ENCODE peak calls at places on chromosomes 5 and 9, in seven cellular contexts. Q is lower lobe of right lung, A is heart right ventricle, Z is tibial nerve, M is tibial artery, S is body of pancreas, G is stomach. T is an unnamed sample. For H3K36me3, the result is how much of the 10 kb centered on the place peaks cover.

GRCh38 chr9:101387871-101388506 is 3.2 kb upstream of the BAAT start:
- DNase-seq in Q (no peak), A (no peak), Z (no peak), M (no peak), S (peak), G (no peak), T (no peak)

GRCh38 chr9:109945571-109945970 is 165.6 kb downstream of the PALM2AKAP2 start:
- DNase-seq in Q (no peak), A (no peak), Z (no peak), M (no peak), S (no peak), G (no peak), T (no peak)

GRCh38 chr5:61455179-61456006 is 123.3 kb downstream of the ZSWIM6 start:
- DNase-seq in Q (no peak), A (no peak), Z (no peak), M (no peak), S (no peak), G (peak), T (no peak)

GRCh38 chr9:120038342-120038741 is 541.6 kb downstream of the CDK5RAP2 start:
- DNase-seq in Q (no peak), A (no peak), Z (no peak), M (no peak), S (no peak), G (no peak), T (no peak)

GRCh38 chr5:124685404-124685930 is 61.0 kb downstream of the ZNF608 start:
- DNase-seq in Q (no peak), A (no peak), Z (no peak), M (no peak), S (no peak), G (no peak), T (no peak)

GRCh38 chr9:128415222-128415621 is 5.4 kb upstream of the CERCAM start:
- DNase-seq in Q (no peak), A (no peak), Z (no peak), M (no peak), S (no peak), G (no peak), T (no peak)

GRCh38 chr5:52746539-52746938 is 41.2 kb upstream of the ITGA1 start:
- DNase-seq in Q (no peak), A (no peak), Z (no peak), M (no peak), S (no peak), G (no peak), T (no peak)

GRCh38 chr5:61184708-61185107 is 22.4 kb upstream of the SMIM15 start:
- DNase-seq in Q (no peak), A (no peak), Z (no peak), M (no peak), S (no peak), G (no peak), T (no peak)

GRCh38 chr5:62371409-62371808 is 32.3 kb downstream of the DIMT1 start:
- DNase-seq in Q (no peak), A (no peak), Z (no peak), M (no peak), S (no peak), G (no peak), T (no peak)

GRCh38 chr9:78934880-78935279 is 636.9 kb upstream of the TLE4 start:
- DNase-seq in Q (no peak), A (no peak), Z (no peak), M (no peak), S (no peak), G (no peak), T (no peak)

GRCh38 chr5:15003511-15003920 is 131.9 kb upstream of the ANKH start:
- DNase-seq in Q (no peak), A (peak), Z (peak), M (peak), S (peak), G (peak), T (peak)

GRCh38 chr9:18829858-18830257 is 203.2 kb downstream of the SAXO1 start:
- DNase-seq in Q (no peak), A (no peak), Z (no peak), M (no peak), S (no peak), G (no peak), T (no peak)

GRCh38 chr5:120413706-120414105 is 50.4 kb upstream of the PRR16 start:
- DNase-seq in Q (no peak), A (no peak), Z (no peak), M (no peak), S (no peak), G (no peak), T (no peak)

GRCh38 chr5:16127865-16128544 is 51.6 kb downstream of the MARCHF11 start:
- DNase-seq in Q (no peak), A (no peak), Z (no peak), M (no peak), S (no peak), G (no peak), T (no peak)

GRCh38 chr9:24051587-24051986 is 225.5 kb upstream of the ELAVL2 start:
- DNase-seq in Q (no peak), A (no peak), Z (no peak), M (no peak), S (no peak), G (no peak), T (no peak)

GRCh38 chr5:133147411-133147810 is 95.6 kb downstream of the HSPA4 start:
- DNase-seq in Q (no peak), A (peak), Z (peak), M (no peak), S (peak), G (no peak), T (no peak)

GRCh38 chr9:115944166-115944948 is 209.2 kb upstream of the PAPPA start:
- DNase-seq in Q (peak), A (peak), Z (peak), M (peak), S (peak), G (peak), T (peak)

GRCh38 chr5:42545038-42545437 is 121.8 kb downstream of the GHR start:
- DNase-seq in Q (no peak), A (no peak), Z (no peak), M (no peak), S (no peak), G (no peak), T (no peak)

GRCh38 chr5:140481758-140482157 is 65.7 kb upstream of the EIF4EBP3 start:
- DNase-seq in Q (no peak), A (no peak), Z (no peak), M (no peak), S (no peak), G (no peak), T (no peak)

GRCh38 chr9:110256392-110257096 is at the start of gene TXN:
- DNase-seq in Q (peak), A (peak), Z (peak), M (peak), S (peak), G (peak), T (peak)

GRCh38 chr9:89592963-89593775 is 11.6 kb upstream of the GADD45G start:
- DNase-seq in Q (no peak), A (no peak), Z (no peak), M (no peak), S (no peak), G (no peak), T (no peak)

GRCh38 chr9:136644593-136645342 is 17.9 kb upstream of the EGFL7 start:
- DNase-seq in Q (peak), A (peak), Z (peak), M (peak), S (no peak), G (peak), T (peak)

GRCh38 chr5:43560128-43560527 is 3.3 kb upstream of the PAIP1 start:
- DNase-seq in Q (no peak), A (no peak), Z (no peak), M (no peak), S (no peak), G (no peak), T (no peak)

GRCh38 chr5:147305147-147305546 is 70.3 kb downstream of the STK32A start:
- DNase-seq in Q (no peak), A (no peak), Z (no peak), M (no peak), S (no peak), G (no peak), T (no peak)

GRCh38 chr9:5910413-5911057 is 19.8 kb downstream of the MLANA start:
- DNase-seq in Q (no peak), A (no peak), Z (no peak), M (no peak), S (no peak), G (no peak), T (no peak)

GRCh38 chr9:111661150-111661801 is at the start of gene GNG10:
- DNase-seq in Q (peak), A (peak), Z (peak), M (peak), S (peak), G (peak), T (peak)

GRCh38 chr9:136088939-136089696 is 6.0 kb downstream of the NACC2 start:
- DNase-seq in Q (peak), A (no peak), Z (no peak), M (peak), S (no peak), G (no peak), T (no peak)

GRCh38 chr9:94920439-94920951 is 194.0 kb downstream of the AOPEP start:
- DNase-seq in Q (peak), A (no peak), Z (peak), M (peak), S (no peak), G (no peak), T (peak)

GRCh38 chr5:37667846-37668245 is 172.0 kb downstream of the GDNF start:
- DNase-seq in Q (no peak), A (no peak), Z (no peak), M (no peak), S (no peak), G (no peak), T (no peak)

GRCh38 chr5:32916648-32917047 is 205.5 kb downstream of the NPR3 start:
- DNase-seq in Q (no peak), A (no peak), Z (no peak), M (peak), S (peak), G (no peak), T (peak)
- TF ChIP-seq CTCF in Q (peak), A (no peak), Z (no peak), M (peak), S (no peak), G (no peak), T (no peak)

GRCh38 chr5:171990713-171991015 is 15.8 kb downstream of the FBXW11 start:
- DNase-seq in Q (no peak), A (no peak), Z (no peak), M (no peak), S (no peak), G (no peak), T (no peak)

GRCh38 chr5:171989276-171989675 is 17.2 kb downstream of the FBXW11 start:
- DNase-seq in Q (no peak), A (no peak), Z (no peak), M (no peak), S (no peak), G (no peak), T (no peak)

GRCh38 chr5:171989946-171990712 is 16.3 kb downstream of the FBXW11 start:
- DNase-seq in Q (no peak), A (no peak), Z (no peak), M (no peak), S (no peak), G (no peak), T (no peak)

GRCh38 chr5:171992813-171993212 is 13.6 kb downstream of the FBXW11 start:
- DNase-seq in Q (no peak), A (no peak), Z (no peak), M (no peak), S (no peak), G (no peak), T (no peak)

GRCh38 chr5:171992305-171992704 is 14.1 kb downstream of the FBXW11 start:
- DNase-seq in Q (no peak), A (no peak), Z (no peak), M (no peak), S (no peak), G (no peak), T (no peak)
- H3K36me3 ChIP-seq in Q (under half), A (under half), Z (under half), M (under half), S (under half), G (under half), T (under half)

GRCh38 chr9:127224883-127225739 is 39.5 kb upstream of the GARNL3 start:
- DNase-seq in Q (peak), A (peak), Z (peak), M (peak), S (peak), G (peak), T (peak)
- TF ChIP-seq CTCF in Q (no peak), A (no peak), Z (no peak), M (no peak), S (no peak), G (no peak), T (no peak)

GRCh38 chr9:127170652-127171051 is 48.2 kb upstream of the ANGPTL2 start:
- DNase-seq in Q (no peak), A (no peak), Z (no peak), M (no peak), S (no peak), G (peak), T (no peak)

GRCh38 chr9:127168756-127169506 is 46.5 kb upstream of the ANGPTL2 start:
- DNase-seq in Q (no peak), A (no peak), Z (no peak), M (peak), S (no peak), G (peak), T (no peak)

GRCh38 chr9:127169507-127169883 is 47.1 kb upstream of the ANGPTL2 start:
- DNase-seq in Q (no peak), A (no peak), Z (no peak), M (no peak), S (no peak), G (no peak), T (no peak)

GRCh38 chr9:127172066-127172707 is 49.8 kb upstream of the ANGPTL2 start:
- DNase-seq in Q (no peak), A (no peak), Z (no peak), M (peak), S (no peak), G (no peak), T (no peak)

DNA sequence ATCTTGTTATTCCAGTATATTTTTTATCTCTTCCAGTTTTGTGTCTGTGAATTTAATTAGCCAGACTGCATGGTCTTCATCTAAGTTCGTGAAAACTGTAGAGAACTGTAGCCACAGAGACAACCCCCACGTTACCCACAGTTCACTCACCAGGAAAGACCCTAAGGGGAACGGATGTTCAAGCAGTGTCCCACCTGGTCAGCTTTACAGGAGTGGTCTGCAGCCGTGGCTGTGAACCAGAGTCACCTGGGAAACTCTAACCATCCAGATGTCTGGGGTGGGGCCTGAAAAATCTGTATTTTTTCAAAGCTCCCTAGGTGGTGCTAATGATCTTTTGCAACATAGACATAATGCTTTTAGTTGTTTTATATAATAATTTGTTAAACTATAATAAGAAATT is 47.6 kb upstream of the ANGPTL2 start:
- DNase-seq in Q (no peak), A (no peak), Z (no peak), M (peak), S (no peak), G (no peak), T (no peak)
- H3K36me3 ChIP-seq in Q (under half), A (under half), Z (under half), M (under half), S (under half), G (under half), T (under half)

GRCh38 chr5:94310870-94311269 is 307.5 kb downstream of the KIAA0825 start:
- DNase-seq in Q (no peak), A (no peak), Z (no peak), M (no peak), S (no peak), G (no peak), T (no peak)
- TF ChIP-seq CTCF in Q (no peak), A (no peak), Z (no peak), M (no peak), S (no peak), G (no peak), T (no peak)

GRCh38 chr9:104302775-104303174 is 201.3 kb upstream of the OR13F1 start:
- DNase-seq in Q (no peak), A (no peak), Z (no peak), M (no peak), S (no peak), G (no peak), T (no peak)

GRCh38 chr9:104304925-104305324 is 199.1 kb upstream of the OR13F1 start:
- DNase-seq in Q (no peak), A (no peak), Z (no peak), M (no peak), S (no peak), G (no peak), T (no peak)

GRCh38 chr9:104301770-104302169 is 202.3 kb upstream of the OR13F1 start:
- DNase-seq in Q (no peak), A (no peak), Z (no peak), M (no peak), S (no peak), G (no peak), T (no peak)

DNA sequence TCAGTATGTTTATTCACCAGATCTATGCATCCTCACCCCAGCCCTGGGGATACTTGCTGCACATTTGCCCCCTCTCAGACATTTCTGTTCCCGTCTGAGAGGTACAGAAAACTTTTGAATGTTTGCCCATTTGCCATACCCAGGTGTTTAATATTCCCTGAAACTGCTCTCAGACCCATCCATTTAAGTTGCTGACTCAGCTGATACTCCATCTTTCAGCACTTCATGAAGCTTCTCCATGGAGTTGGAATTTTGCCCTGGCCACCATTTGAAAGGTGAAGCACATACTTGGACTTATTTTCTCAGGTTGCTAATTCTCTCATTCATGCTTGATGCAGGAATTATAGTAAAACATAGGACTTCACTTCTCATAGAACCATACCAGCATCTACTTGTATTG is 203.9 kb upstream of the OR13F1 start:
- DNase-seq in Q (no peak), A (no peak), Z (no peak), M (no peak), S (no peak), G (no peak), T (no peak)
- H3K36me3 ChIP-seq in Q (under half), A (under half), Z (under half), M (under half), S (under half), G (under half), T (under half)